ENCODE peak calls at places on chromosomes 11 and 22, in six cellular contexts. One of them, this sample, is unnamed.

GRCh38 chr11:33377100-33377851 is 120.1 kb downstream of the HIPK3 start:
- DNase-seq in lung: no peak
- DNase-seq in esophagus muscularis mucosa: no peak
- DNase-seq in cardiac muscle cell: peak; percentile 37
- DNase-seq in colonic mucosa: no peak
- DNase-seq in A549: no peak
- DNase-seq in this sample: no peak

GRCh38 chr11:8389034-8389996 is 125.6 kb upstream of the LMO1 start:
- DNase-seq in lung: no peak
- DNase-seq in esophagus muscularis mucosa: no peak
- DNase-seq in cardiac muscle cell: peak; percentile 34
- DNase-seq in colonic mucosa: no peak
- DNase-seq in A549: no peak
- DNase-seq in this sample: no peak

GRCh38 chr22:50260801-50261614 is 475 bp downstream of the MAPK12 start:
- DNase-seq in lung: no peak
- DNase-seq in esophagus muscularis mucosa: no peak
- DNase-seq in cardiac muscle cell: peak; percentile 76
- DNase-seq in colonic mucosa: no peak
- DNase-seq in A549: no peak
- DNase-seq in this sample: no peak

GRCh38 chr11:1826552-1827094 is 8.2 kb upstream of the SYT8 start:
- DNase-seq in lung: no peak
- DNase-seq in esophagus muscularis mucosa: no peak
- DNase-seq in cardiac muscle cell: peak; percentile 91
- DNase-seq in colonic mucosa: peak; percentile 74
- DNase-seq in A549: peak; percentile 72
- DNase-seq in this sample: no peak

GRCh38 chr11:117814766-117815261 is 9.7 kb downstream of the FXYD2 start:
- DNase-seq in lung: peak; percentile 69
- DNase-seq in esophagus muscularis mucosa: peak; percentile 96
- DNase-seq in cardiac muscle cell: peak; percentile 42
- DNase-seq in colonic mucosa: peak; percentile 90
- DNase-seq in A549: no peak
- DNase-seq in this sample: no peak

GRCh38 chr22:23281406-23282088 is 101.2 kb downstream of the BCR start:
- DNase-seq in lung: peak; percentile 86
- DNase-seq in esophagus muscularis mucosa: peak; percentile 97
- DNase-seq in cardiac muscle cell: peak; percentile 81
- DNase-seq in colonic mucosa: peak; percentile 84
- DNase-seq in A549: peak; percentile 64
- DNase-seq in this sample: peak; percentile 76

GRCh38 chr11:73129198-73129597 is 12.9 kb downstream of the FCHSD2 start:
- DNase-seq in lung: no peak
- DNase-seq in esophagus muscularis mucosa: no peak
- DNase-seq in cardiac muscle cell: no peak
- DNase-seq in colonic mucosa: no peak
- DNase-seq in A549: no peak
- DNase-seq in this sample: no peak

GRCh38 chr22:31099386-31099785 is 8.0 kb downstream of the SELENOM start:
- DNase-seq in lung: no peak
- DNase-seq in esophagus muscularis mucosa: no peak
- DNase-seq in cardiac muscle cell: no peak
- DNase-seq in colonic mucosa: peak; percentile 14
- DNase-seq in A549: no peak
- DNase-seq in this sample: no peak

GRCh38 chr11:8728566-8728965 is 46.0 kb downstream of the RPL27A start:
- DNase-seq in lung: no peak
- DNase-seq in esophagus muscularis mucosa: no peak
- DNase-seq in cardiac muscle cell: peak; percentile 39
- DNase-seq in colonic mucosa: no peak
- DNase-seq in A549: no peak
- DNase-seq in this sample: no peak

GRCh38 chr22:35630891-35631290 is 13.8 kb upstream of the MB start:
- DNase-seq in lung: no peak
- DNase-seq in esophagus muscularis mucosa: no peak
- DNase-seq in cardiac muscle cell: no peak
- DNase-seq in colonic mucosa: no peak
- DNase-seq in A549: no peak
- DNase-seq in this sample: no peak

GRCh38 chr11:68117896-68118470 is 3.2 kb downstream of the CHKA start:
- DNase-seq in lung: no peak
- DNase-seq in esophagus muscularis mucosa: no peak
- DNase-seq in cardiac muscle cell: no peak
- DNase-seq in colonic mucosa: no peak
- DNase-seq in A549: no peak
- DNase-seq in this sample: no peak

GRCh38 chr11:16356057-16356750 is at the start of gene SOX6:
- DNase-seq in lung: no peak
- DNase-seq in esophagus muscularis mucosa: no peak
- DNase-seq in cardiac muscle cell: peak; percentile 41
- DNase-seq in colonic mucosa: no peak
- DNase-seq in A549: no peak
- DNase-seq in this sample: no peak

GRCh38 chr22:48425091-48425506 is 1402.6 kb downstream of the BRD1 start:
- DNase-seq in lung: no peak
- DNase-seq in esophagus muscularis mucosa: no peak
- DNase-seq in cardiac muscle cell: no peak
- DNase-seq in colonic mucosa: no peak
- DNase-seq in A549: no peak
- DNase-seq in this sample: no peak

GRCh38 chr11:45169310-45170072 is 23.1 kb downstream of the PRDM11 start:
- DNase-seq in lung: no peak
- DNase-seq in esophagus muscularis mucosa: no peak
- DNase-seq in cardiac muscle cell: no peak
- DNase-seq in colonic mucosa: no peak
- DNase-seq in A549: no peak
- DNase-seq in this sample: no peak

GRCh38 chr11:10893713-10894112 is 35.9 kb upstream of the ZBED5 start:
- DNase-seq in lung: no peak
- DNase-seq in esophagus muscularis mucosa: no peak
- DNase-seq in cardiac muscle cell: peak; percentile 43
- DNase-seq in colonic mucosa: no peak
- DNase-seq in A549: peak; percentile 18
- DNase-seq in this sample: no peak

GRCh38 chr11:134939905-134940304 is 527.9 kb upstream of the B3GAT1 start:
- DNase-seq in lung: no peak
- DNase-seq in esophagus muscularis mucosa: no peak
- DNase-seq in cardiac muscle cell: peak; percentile 5
- DNase-seq in colonic mucosa: no peak
- DNase-seq in A549: no peak
- DNase-seq in this sample: no peak

GRCh38 chr11:114190630-114191029 is 105.6 kb upstream of the NNMT start:
- DNase-seq in lung: no peak
- DNase-seq in esophagus muscularis mucosa: no peak
- DNase-seq in cardiac muscle cell: no peak
- DNase-seq in colonic mucosa: no peak
- DNase-seq in A549: no peak
- DNase-seq in this sample: no peak

GRCh38 chr11:14065153-14065552 is 102.6 kb downstream of the SPON1 start:
- DNase-seq in lung: no peak
- DNase-seq in esophagus muscularis mucosa: no peak
- DNase-seq in cardiac muscle cell: no peak
- DNase-seq in colonic mucosa: peak; percentile 54
- DNase-seq in A549: no peak
- DNase-seq in this sample: no peak

GRCh38 chr22:42697542-42698013 is 23.1 kb downstream of the A4GALT start:
- DNase-seq in lung: no peak
- DNase-seq in esophagus muscularis mucosa: no peak
- DNase-seq in cardiac muscle cell: peak; percentile 83
- DNase-seq in colonic mucosa: peak; percentile 56
- DNase-seq in A549: peak; percentile 59
- DNase-seq in this sample: peak; percentile 86

GRCh38 chr11:7671347-7671746 is 2.0 kb downstream of the CYB5R2 start:
- DNase-seq in lung: no peak
- DNase-seq in esophagus muscularis mucosa: no peak
- DNase-seq in cardiac muscle cell: no peak
- DNase-seq in colonic mucosa: no peak
- DNase-seq in A549: no peak
- DNase-seq in this sample: no peak

GRCh38 chr11:28366549-28367341 is 258.6 kb downstream of the METTL15 start:
- DNase-seq in lung: no peak
- DNase-seq in esophagus muscularis mucosa: no peak
- DNase-seq in cardiac muscle cell: peak; percentile 95
- DNase-seq in colonic mucosa: no peak
- DNase-seq in A549: no peak
- DNase-seq in this sample: no peak

GRCh38 chr11:66904561-66904960 is 47.7 kb downstream of the LRFN4 start:
- DNase-seq in lung: no peak
- DNase-seq in esophagus muscularis mucosa: no peak
- DNase-seq in cardiac muscle cell: no peak
- DNase-seq in colonic mucosa: no peak
- DNase-seq in A549: no peak
- DNase-seq in this sample: no peak

GRCh38 chr11:66905631-66906030 is 48.8 kb downstream of the LRFN4 start:
- DNase-seq in lung: no peak
- DNase-seq in esophagus muscularis mucosa: no peak
- DNase-seq in cardiac muscle cell: no peak
- DNase-seq in colonic mucosa: no peak
- DNase-seq in A549: no peak
- DNase-seq in this sample: no peak

GRCh38 chr11:66904055-66904454 is 47.2 kb downstream of the LRFN4 start:
- DNase-seq in lung: no peak
- DNase-seq in esophagus muscularis mucosa: no peak
- DNase-seq in cardiac muscle cell: no peak
- DNase-seq in colonic mucosa: peak; percentile 80
- DNase-seq in A549: peak; percentile 76
- DNase-seq in this sample: no peak

GRCh38 chr11:66904981-66905521 is 48.2 kb downstream of the LRFN4 start:
- DNase-seq in lung: no peak
- DNase-seq in esophagus muscularis mucosa: no peak
- DNase-seq in cardiac muscle cell: no peak
- DNase-seq in colonic mucosa: no peak
- DNase-seq in A549: no peak
- DNase-seq in this sample: no peak

GRCh38 chr11:66902486-66903177 is 45.8 kb downstream of the LRFN4 start:
- DNase-seq in lung: no peak
- DNase-seq in esophagus muscularis mucosa: no peak
- DNase-seq in cardiac muscle cell: no peak
- DNase-seq in colonic mucosa: no peak
- DNase-seq in A549: no peak
- DNase-seq in this sample: no peak
- H3K4me1 ChIP-seq in lung: no peaks in the 10 kb centered on the region
- H3K4me1 ChIP-seq in esophagus muscularis mucosa: peaks cover 6% of the 10 kb centered on the region
- H3K4me1 ChIP-seq in cardiac muscle cell: no peaks in the 10 kb centered on the region
- H3K4me1 ChIP-seq in colonic mucosa: no peaks in the 10 kb centered on the region
- H3K4me1 ChIP-seq in A549: peaks cover 66% of the 10 kb centered on the region
- H3K4me1 ChIP-seq in this sample: peaks cover 35% of the 10 kb centered on the region

GRCh38 chr11:115678942-115679341 is 174.7 kb upstream of the CADM1 start:
- DNase-seq in lung: no peak
- DNase-seq in esophagus muscularis mucosa: no peak
- DNase-seq in cardiac muscle cell: peak; percentile 16
- DNase-seq in colonic mucosa: peak; percentile 60
- DNase-seq in A549: peak; percentile 22
- DNase-seq in this sample: no peak
- TF ChIP-seq CTCF in lung: no peak
- TF ChIP-seq CTCF in esophagus muscularis mucosa: no peak
- TF ChIP-seq CTCF in cardiac muscle cell: no peak
- TF ChIP-seq CTCF in colonic mucosa: peak; percentile 45
- TF ChIP-seq CTCF in A549: peak; percentile 32
- TF ChIP-seq CTCF in this sample: no peak

GRCh38 chr11:121455115-121455514 is 2.3 kb upstream of the SORL1-AS1 start:
- DNase-seq in lung: no peak
- DNase-seq in esophagus muscularis mucosa: no peak
- DNase-seq in cardiac muscle cell: no peak
- DNase-seq in colonic mucosa: no peak
- DNase-seq in A549: no peak
- DNase-seq in this sample: no peak
- H3K4me1 ChIP-seq in lung: no peaks in the 10 kb centered on the region
- H3K4me1 ChIP-seq in esophagus muscularis mucosa: peaks cover 4% of the 10 kb centered on the region
- H3K4me1 ChIP-seq in cardiac muscle cell: peaks cover 4% of the 10 kb centered on the region
- H3K4me1 ChIP-seq in colonic mucosa: no peaks in the 10 kb centered on the region
- H3K4me1 ChIP-seq in A549: no peaks in the 10 kb centered on the region
- H3K4me1 ChIP-seq in this sample: no peaks in the 10 kb centered on the region

GRCh38 chr11:64933213-64933934 is 2.3 kb downstream of the GPHA2 start:
- DNase-seq in lung: no peak
- DNase-seq in esophagus muscularis mucosa: no peak
- DNase-seq in cardiac muscle cell: no peak
- DNase-seq in colonic mucosa: no peak
- DNase-seq in A549: no peak
- DNase-seq in this sample: no peak

GRCh38 chr11:64933935-64934693 is 1.6 kb downstream of the GPHA2 start:
- DNase-seq in lung: no peak
- DNase-seq in esophagus muscularis mucosa: no peak
- DNase-seq in cardiac muscle cell: no peak
- DNase-seq in colonic mucosa: no peak
- DNase-seq in A549: no peak
- DNase-seq in this sample: no peak

GRCh38 chr11:64936539-64936938 is 846 bp upstream of the GPHA2 start:
- DNase-seq in lung: no peak
- DNase-seq in esophagus muscularis mucosa: no peak
- DNase-seq in cardiac muscle cell: no peak
- DNase-seq in colonic mucosa: no peak
- DNase-seq in A549: no peak
- DNase-seq in this sample: no peak

GRCh38 chr11:64934765-64935633 is 694 bp downstream of the GPHA2 start:
- DNase-seq in lung: no peak
- DNase-seq in esophagus muscularis mucosa: no peak
- DNase-seq in cardiac muscle cell: no peak
- DNase-seq in colonic mucosa: no peak
- DNase-seq in A549: no peak
- DNase-seq in this sample: no peak

GRCh38 chr11:64935634-64936081 is at the start of gene GPHA2:
- DNase-seq in lung: no peak
- DNase-seq in esophagus muscularis mucosa: no peak
- DNase-seq in cardiac muscle cell: peak; percentile 40
- DNase-seq in colonic mucosa: no peak
- DNase-seq in A549: no peak
- DNase-seq in this sample: no peak
- TF ChIP-seq CTCF in lung: no peak
- TF ChIP-seq CTCF in esophagus muscularis mucosa: no peak
- TF ChIP-seq CTCF in cardiac muscle cell: peak; percentile 14
- TF ChIP-seq CTCF in colonic mucosa: no peak
- TF ChIP-seq CTCF in A549: no peak
- TF ChIP-seq CTCF in this sample: no peak

DNA sequence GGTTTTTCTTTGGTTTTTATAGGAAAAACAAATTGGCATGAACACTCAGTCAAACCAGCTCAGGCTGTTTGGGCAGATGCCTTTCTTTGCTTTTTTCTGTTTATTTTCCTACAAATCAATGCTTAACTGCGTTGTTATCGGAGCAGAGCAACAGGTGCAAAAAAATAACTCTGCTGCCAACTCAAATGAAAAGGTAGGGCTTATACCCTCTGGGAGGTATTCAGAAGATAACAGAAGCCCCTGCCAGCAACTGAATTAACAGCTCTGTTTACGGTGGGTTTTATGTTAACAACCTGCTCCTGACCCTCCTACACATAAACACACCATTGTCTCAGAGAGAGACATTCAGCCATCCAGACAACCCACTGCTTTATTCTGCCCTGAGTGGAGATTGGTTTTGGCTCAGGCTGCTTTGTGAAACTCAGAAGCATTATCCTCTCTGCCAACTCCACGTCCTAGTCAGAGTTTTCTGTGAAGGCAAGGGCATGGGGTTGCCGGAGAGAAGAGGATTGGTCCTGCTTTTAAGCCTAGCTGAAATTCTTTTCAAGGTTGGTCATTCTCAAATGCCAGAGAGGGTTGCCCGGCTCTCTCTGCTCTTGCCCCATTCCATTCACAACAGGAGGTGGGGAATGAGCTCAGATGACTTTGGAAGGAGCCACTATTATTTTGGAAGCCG is 11.3 kb downstream of the EHF start:
- DNase-seq in lung: no peak
- DNase-seq in esophagus muscularis mucosa: no peak
- DNase-seq in cardiac muscle cell: no peak
- DNase-seq in colonic mucosa: no peak
- DNase-seq in A549: no peak
- DNase-seq in this sample: no peak
- H3K4me1 ChIP-seq in lung: peaks cover 3% of the 10 kb centered on the region
- H3K4me1 ChIP-seq in esophagus muscularis mucosa: no peaks in the 10 kb centered on the region
- H3K4me1 ChIP-seq in cardiac muscle cell: no peaks in the 10 kb centered on the region
- H3K4me1 ChIP-seq in colonic mucosa: peaks cover 17% of the 10 kb centered on the region
- H3K4me1 ChIP-seq in A549: peaks cover 63% of the 10 kb centered on the region
- H3K4me1 ChIP-seq in this sample: peaks cover 73% of the 10 kb centered on the region

This sample was measured in RWPE2.